ENCODE peak calls at places on chromosomes 7 and 10, in five cellular contexts. P is H7, F is mucosa of gallbladder, A is left cardiac atrium, I is nucleus accumbens. G is an unnamed sample.

GRCh38 chr10:22834471-22834870 is 93.4 kb upstream of the ARMC3 start:
- DNase-seq in P (no peak), F (no peak), A (no peak), I (no peak), G (no peak)

GRCh38 chr10:123530166-123530870 is 135.8 kb upstream of the GPR26 start:
- DNase-seq in P (no peak), F (no peak), A (no peak), I (no peak), G (no peak)

GRCh38 chr7:57427146-57427545 is 22.8 kb upstream of the ZNF716 start:
- DNase-seq in P (no peak), F (no peak), A (no peak), I (no peak), G (no peak)

GRCh38 chr10:127398140-127398966 is 150.8 kb upstream of the NPS start:
- DNase-seq in P (no peak), F (no peak), A (no peak), I (peak), G (peak)

GRCh38 chr7:157431951-157432540 is 95.2 kb downstream of the DNAJB6 start:
- DNase-seq in P (no peak), F (no peak), A (no peak), I (no peak), G (no peak)

GRCh38 chr10:116265686-116266085 is 7.3 kb downstream of the GFRA1 start:
- DNase-seq in P (no peak), F (no peak), A (no peak), I (no peak), G (no peak)

GRCh38 chr10:58971211-58971610 is 205.2 kb upstream of the PHYHIPL start:
- DNase-seq in P (no peak), F (no peak), A (no peak), I (no peak), G (no peak)

GRCh38 chr10:113273151-113273876 is 279.5 kb upstream of the HABP2 start:
- DNase-seq in P (peak), F (peak), A (peak), I (peak), G (peak)

GRCh38 chr10:659710-660141 is 29.7 kb downstream of the DIP2C start:
- DNase-seq in P (no peak), F (no peak), A (no peak), I (no peak), G (peak)

GRCh38 chr10:90985301-90985700 is 64.4 kb upstream of the ANKRD1 start:
- DNase-seq in P (no peak), F (no peak), A (no peak), I (no peak), G (no peak)

GRCh38 chr10:96358851-96359540 is at the start of gene OPALIN:
- DNase-seq in P (no peak), F (no peak), A (no peak), I (peak), G (no peak)

GRCh38 chr7:149289856-149290255 is 27.9 kb downstream of the ZNF783 start:
- DNase-seq in P (no peak), F (no peak), A (no peak), I (no peak), G (no peak)

GRCh38 chr7:43480581-43480980 is 102.3 kb upstream of the STK17A start:
- DNase-seq in P (no peak), F (no peak), A (no peak), I (no peak), G (no peak)

GRCh38 chr10:125883198-125883597 is 2.1 kb upstream of the DHX32 start:
- DNase-seq in P (no peak), F (no peak), A (no peak), I (no peak), G (no peak)

GRCh38 chr7:108270385-108270784 is 140.2 kb upstream of the LAMB4 start:
- DNase-seq in P (no peak), F (no peak), A (no peak), I (no peak), G (no peak)

GRCh38 chr10:121772890-121773289 is 154.9 kb downstream of the ATE1 start:
- DNase-seq in P (no peak), F (no peak), A (no peak), I (no peak), G (no peak)

G was measured in GM03348.